ENCODE peak calls at places on chromosomes 13 and 19, in ten cellular contexts. O, X, M, A, Z, J, C, Y, B and P are unnamed samples.

GRCh38 chr13:74226791-74227475 is 92.7 kb upstream of the KLF12 start:
- DNase-seq in O (no peak), X (no peak), M (no peak), A (peak), Z (peak), J (no peak), C (peak), Y (no peak), B (no peak), P (no peak)

GRCh38 chr13:66348745-66349720 is 881.1 kb downstream of the PCDH9 start:
- DNase-seq in O (no peak), X (no peak), M (no peak), A (peak), Z (no peak), J (no peak), C (no peak), Y (no peak), B (no peak), P (no peak)

GRCh38 chr19:48511800-48512503 is at the start of gene LMTK3:
- DNase-seq in O (no peak), X (no peak), M (peak), A (no peak), Z (peak), J (no peak), C (peak), Y (peak), B (no peak), P (no peak)

GRCh38 chr19:42528354-42529247 is at the start of gene CEACAM1:
- DNase-seq in O (no peak), X (peak), M (no peak), A (peak), Z (no peak), J (peak), C (no peak), Y (peak), B (peak), P (no peak)

GRCh38 chr13:29520671-29521070 is 74.8 kb downstream of the SLC7A1 start:
- DNase-seq in O (no peak), X (no peak), M (no peak), A (peak), Z (peak), J (no peak), C (peak), Y (no peak), B (no peak), P (no peak)

GRCh38 chr19:12774588-12775555 is at the start of gene HOOK2:
- DNase-seq in O (no peak), X (no peak), M (peak), A (no peak), Z (no peak), J (peak), C (no peak), Y (no peak), B (peak), P (no peak)

GRCh38 chr13:44271915-44272341 is 101.7 kb upstream of the SERP2 start:
- DNase-seq in O (no peak), X (peak), M (no peak), A (no peak), Z (no peak), J (no peak), C (no peak), Y (no peak), B (no peak), P (no peak)

GRCh38 chr13:88395804-88396203 is 724.6 kb downstream of the SLITRK5 start:
- DNase-seq in O (no peak), X (no peak), M (no peak), A (no peak), Z (no peak), J (no peak), C (no peak), Y (no peak), B (no peak), P (no peak)

GRCh38 chr19:3142292-3142670 is 6.4 kb downstream of the GNA15 start:
- DNase-seq in O (no peak), X (no peak), M (no peak), A (no peak), Z (peak), J (no peak), C (peak), Y (no peak), B (no peak), P (no peak)

GRCh38 chr13:40528881-40529280 is 137.6 kb downstream of the FOXO1 start:
- DNase-seq in O (no peak), X (no peak), M (no peak), A (no peak), Z (no peak), J (no peak), C (no peak), Y (no peak), B (no peak), P (no peak)

GRCh38 chr13:52737900-52738299 is 1.7 kb downstream of the CNMD start:
- DNase-seq in O (no peak), X (no peak), M (no peak), A (no peak), Z (no peak), J (no peak), C (no peak), Y (no peak), B (no peak), P (no peak)

GRCh38 chr19:51019544-51019925 is at the start of gene KLK10:
- DNase-seq in O (no peak), X (no peak), M (peak), A (no peak), Z (no peak), J (no peak), C (no peak), Y (no peak), B (no peak), P (no peak)

GRCh38 chr19:38685666-38686529 is 38.4 kb downstream of the ACTN4 start:
- DNase-seq in O (no peak), X (no peak), M (no peak), A (peak), Z (peak), J (no peak), C (peak), Y (no peak), B (no peak), P (no peak)

GRCh38 chr19:41255171-41255570 is 9.0 kb upstream of the HNRNPUL1 start:
- DNase-seq in O (no peak), X (no peak), M (no peak), A (no peak), Z (no peak), J (no peak), C (no peak), Y (no peak), B (no peak), P (no peak)

GRCh38 chr19:4233282-4233853 is 4.0 kb downstream of the EBI3 start:
- DNase-seq in O (no peak), X (peak), M (no peak), A (peak), Z (peak), J (peak), C (peak), Y (peak), B (peak), P (peak)

GRCh38 chr19:19490247-19490968 is 24.9 kb downstream of the TSSK6 start:
- DNase-seq in O (peak), X (peak), M (peak), A (peak), Z (peak), J (no peak), C (peak), Y (peak), B (peak), P (no peak)

GRCh38 chr19:29480507-29480906 is 45.3 kb upstream of the VSTM2B start:
- DNase-seq in O (no peak), X (no peak), M (no peak), A (no peak), Z (no peak), J (no peak), C (no peak), Y (peak), B (no peak), P (peak)

GRCh38 chr19:5147074-5147970 is 178.4 kb downstream of the KDM4B start:
- DNase-seq in O (no peak), X (no peak), M (peak), A (no peak), Z (no peak), J (no peak), C (no peak), Y (no peak), B (no peak), P (no peak)

GRCh38 chr19:41206926-41207750 is 11.9 kb upstream of the AXL start:
- DNase-seq in O (peak), X (peak), M (no peak), A (no peak), Z (no peak), J (no peak), C (peak), Y (no peak), B (no peak), P (no peak)

GRCh38 chr19:46902402-46902766 is 41.6 kb downstream of the ARHGAP35 start:
- DNase-seq in O (no peak), X (no peak), M (no peak), A (no peak), Z (peak), J (no peak), C (no peak), Y (no peak), B (no peak), P (no peak)

GRCh38 chr13:110244096-110244830 is 62.7 kb downstream of the COL4A1 start:
- DNase-seq in O (no peak), X (no peak), M (no peak), A (no peak), Z (peak), J (no peak), C (peak), Y (no peak), B (no peak), P (no peak)

GRCh38 chr19:44624840-44625354 is 11.5 kb downstream of the IGSF23 start:
- DNase-seq in O (no peak), X (no peak), M (no peak), A (no peak), Z (no peak), J (no peak), C (no peak), Y (no peak), B (no peak), P (no peak)

DNA sequence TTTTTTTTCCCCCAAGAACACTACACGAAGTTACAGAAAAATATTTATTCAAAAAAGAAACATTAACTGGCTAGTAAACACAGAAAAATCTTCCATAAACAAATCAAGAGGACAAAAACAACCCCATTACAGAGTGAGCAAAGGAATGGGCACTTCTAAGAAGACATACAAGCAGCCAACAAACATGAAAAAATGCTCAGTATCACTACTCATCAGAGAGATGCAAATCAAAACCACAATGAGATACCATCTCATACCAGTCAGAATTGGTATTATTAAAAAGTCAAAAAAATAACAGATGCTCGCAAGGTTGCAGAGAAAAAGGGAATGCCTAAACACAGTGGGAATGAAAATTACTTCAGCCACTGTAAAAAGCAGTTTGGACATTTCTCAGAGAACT is 131.7 kb downstream of the UGGT2 start:
- DNase-seq in O (no peak), X (no peak), M (no peak), A (peak), Z (peak), J (no peak), C (no peak), Y (no peak), B (no peak), P (no peak)
- TF ChIP-seq CTCF in O (no peak), X (no peak), M (no peak), A (no peak), Z (no peak), J (no peak), C (no peak), Y (no peak), B (no peak), P (no peak)

DNA sequence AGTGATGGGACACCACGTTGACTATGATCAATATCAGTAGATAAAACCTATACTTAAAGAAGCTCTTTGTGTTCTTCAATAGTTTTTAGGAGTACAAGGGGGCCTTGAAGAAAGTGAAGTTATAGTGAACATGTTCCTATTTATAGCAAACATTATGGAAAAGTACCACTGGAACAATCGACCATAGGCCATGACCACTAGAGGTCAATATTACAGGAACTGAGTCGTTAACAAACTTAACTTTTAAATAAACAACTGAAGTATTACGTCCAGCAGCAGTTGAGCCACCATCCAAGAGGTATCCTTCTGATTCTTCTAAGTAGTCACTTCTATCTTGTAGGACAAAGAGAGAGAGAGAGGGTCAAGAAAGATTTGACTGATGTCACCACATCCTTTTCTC is 391.0 kb upstream of the SLITRK5 start:
- DNase-seq in O (no peak), X (no peak), M (no peak), A (peak), Z (no peak), J (no peak), C (peak), Y (no peak), B (no peak), P (no peak)
- TF ChIP-seq CTCF in O (no peak), X (no peak), M (no peak), A (no peak), Z (no peak), J (no peak), C (peak), Y (no peak), B (no peak), P (no peak)

DNA sequence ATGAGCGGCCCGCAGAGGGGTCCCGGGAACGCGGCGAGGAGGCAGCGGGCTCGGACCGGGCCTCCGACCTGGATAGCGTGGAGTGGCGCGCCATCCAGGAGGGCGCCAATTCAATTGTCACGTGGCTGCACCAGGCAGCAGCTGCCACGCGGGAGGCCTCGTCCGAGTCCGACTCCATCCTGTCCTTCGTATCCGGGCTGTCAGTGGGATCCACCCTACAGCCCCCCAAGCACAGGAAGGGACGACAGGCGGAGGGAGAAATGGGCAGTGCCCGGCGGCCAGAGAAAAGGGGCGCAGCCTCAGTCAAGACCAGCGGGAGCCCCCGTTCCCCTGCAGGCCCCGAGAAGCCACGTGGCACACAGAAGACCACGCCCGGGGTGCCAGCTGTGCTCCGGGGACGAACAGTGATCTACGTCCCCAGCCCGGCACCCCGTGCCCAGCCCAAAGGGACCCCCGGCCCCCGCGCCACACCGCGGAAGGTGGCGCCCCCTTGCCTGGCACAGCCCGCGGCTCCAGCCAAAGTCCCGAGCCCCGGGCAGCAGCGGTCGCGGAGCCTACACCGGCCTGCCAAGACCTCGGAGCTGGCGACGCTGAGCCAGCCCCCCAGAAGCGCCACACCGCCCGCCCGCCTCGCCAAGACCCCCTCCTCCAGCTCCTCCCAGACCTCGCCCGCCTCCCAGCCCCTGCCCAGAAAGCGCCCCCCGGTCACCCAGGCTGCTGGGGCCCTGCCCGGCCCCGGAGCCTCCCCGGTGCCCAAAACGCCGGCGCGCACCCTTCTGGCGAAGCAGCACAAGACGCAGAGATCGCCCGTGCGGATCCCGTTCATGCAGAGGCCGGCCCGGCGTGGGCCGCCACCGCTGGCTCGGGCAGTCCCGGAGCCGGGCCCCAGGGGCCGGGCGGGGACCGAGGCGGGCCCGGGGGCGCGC is 10.5 kb downstream of the C19orf25 start:
- DNase-seq in O (no peak), X (peak), M (no peak), A (peak), Z (peak), J (no peak), C (peak), Y (no peak), B (no peak), P (no peak)
- TF ChIP-seq CTCF in O (no peak), X (no peak), M (no peak), A (peak), Z (peak), J (no peak), C (no peak), Y (peak), B (no peak), P (no peak)

GRCh38 chr13:69580255-69580654 is 527.4 kb upstream of the ATXN8OS start:
- DNase-seq in O (no peak), X (no peak), M (no peak), A (no peak), Z (no peak), J (no peak), C (no peak), Y (no peak), B (no peak), P (no peak)

DNA sequence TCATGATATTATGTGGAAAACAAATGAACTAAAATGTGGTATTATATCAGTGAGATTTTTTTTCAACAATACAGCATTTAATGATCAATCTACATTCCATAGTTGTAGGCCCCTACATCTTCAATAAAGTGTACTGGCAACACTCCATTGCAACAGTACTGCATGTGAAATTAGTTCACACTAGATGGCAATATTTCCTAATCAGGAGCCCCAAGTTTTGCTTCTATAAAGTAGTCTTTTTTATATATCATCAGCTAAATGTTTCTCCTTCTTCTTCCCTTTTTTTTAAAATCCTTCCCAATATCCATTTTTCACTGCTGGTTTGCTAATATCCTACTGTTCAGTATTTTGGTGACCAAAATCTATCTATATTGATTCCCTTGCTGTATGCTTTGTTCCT is 528.3 kb upstream of the ATXN8OS start:
- DNase-seq in O (no peak), X (no peak), M (no peak), A (no peak), Z (no peak), J (no peak), C (no peak), Y (no peak), B (no peak), P (no peak)
- TF ChIP-seq CTCF in O (no peak), X (no peak), M (no peak), A (no peak), Z (no peak), J (peak), C (no peak), Y (peak), B (peak), P (peak)

DNA sequence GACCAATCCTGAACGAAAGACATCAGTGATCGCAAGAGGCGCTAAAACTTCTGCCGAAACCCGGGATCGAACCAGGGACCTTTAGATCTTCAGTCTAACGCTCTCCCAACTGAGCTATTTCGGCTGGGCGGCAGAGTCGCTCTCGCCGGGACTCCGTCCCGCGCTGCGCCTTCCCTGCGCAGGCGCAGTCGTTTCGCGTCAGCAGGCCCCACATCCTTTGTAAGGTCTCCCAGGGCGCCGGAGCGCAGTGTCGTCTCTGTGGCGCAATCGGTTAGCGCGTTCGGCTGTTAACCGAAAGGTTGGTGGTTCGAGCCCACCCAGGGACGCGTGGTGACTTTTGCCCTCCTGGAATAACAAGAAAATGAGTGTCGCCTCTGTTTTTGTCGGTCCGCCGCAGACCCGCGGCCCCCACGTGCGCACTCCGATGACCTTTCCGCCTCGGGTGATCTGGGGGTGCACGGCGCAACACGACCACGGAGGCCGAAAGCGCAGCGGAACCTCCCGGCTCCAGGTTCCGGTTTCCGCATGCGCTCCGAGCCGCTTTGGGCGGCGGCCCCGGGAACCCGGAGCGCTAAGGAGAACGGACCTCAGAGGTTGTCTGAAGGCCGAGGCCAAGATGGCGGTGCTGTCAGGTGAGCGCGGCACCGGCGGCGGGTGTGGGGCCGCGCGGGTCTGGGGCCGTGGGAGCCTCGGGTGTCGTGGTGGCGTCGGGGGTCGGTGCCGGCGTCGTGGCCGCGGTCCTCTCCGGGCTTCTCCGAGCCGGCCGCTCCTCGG is at the start of gene NDUFS7:
- DNase-seq in O (peak), X (peak), M (peak), A (peak), Z (peak), J (peak), C (peak), Y (peak), B (peak), P (peak)
- TF ChIP-seq CTCF in O (peak), X (no peak), M (peak), A (peak), Z (peak), J (peak), C (no peak), Y (no peak), B (no peak), P (peak)